ENCODE peak calls at places on chromosomes 3 and 15, in four cellular contexts. U is PC-3, B is Karpas-422, W is mesenchymal stem cell. Q is an unnamed sample.

GRCh38 chr3:160448845-160449659 is 534 bp downstream of the TRIM59 start:
- DNase-seq in U (peak), B (peak), W (peak), Q (no peak)

GRCh38 chr15:67240235-67241131 is 14.0 kb downstream of the AAGAB start:
- DNase-seq in U (peak), B (peak), W (no peak), Q (peak)

GRCh38 chr3:101203411-101203810 is 117.0 kb downstream of the IMPG2 start:
- DNase-seq in U (peak), B (no peak), W (no peak), Q (peak)

GRCh38 chr15:48358681-48359152 is 27.5 kb downstream of the DUT start:
- DNase-seq in U (peak), B (no peak), W (peak), Q (no peak)

GRCh38 chr3:128222771-128223386 is 69.6 kb downstream of the EEFSEC start:
- DNase-seq in U (peak), B (peak), W (no peak), Q (peak)

GRCh38 chr3:124261301-124261700 is 269.4 kb upstream of the ROPN1 start:
- DNase-seq in U (no peak), B (no peak), W (peak), Q (no peak)

GRCh38 chr3:195154793-195155535 is 116.0 kb downstream of the XXYLT1 start:
- DNase-seq in U (peak), B (no peak), W (peak), Q (peak)

GRCh38 chr3:35678552-35679220 is 39.4 kb downstream of the ARPP21 start:
- DNase-seq in U (no peak), B (no peak), W (no peak), Q (no peak)

GRCh38 chr3:104947946-104948345 is 418.8 kb upstream of the ALCAM start:
- DNase-seq in U (no peak), B (no peak), W (no peak), Q (no peak)

GRCh38 chr3:77456881-77457280 is 417.0 kb downstream of the ROBO2 start:
- DNase-seq in U (no peak), B (no peak), W (no peak), Q (no peak)

GRCh38 chr3:196537319-196537984 is 22.3 kb upstream of the SMCO1 start:
- DNase-seq in U (peak), B (peak), W (no peak), Q (peak)

GRCh38 chr3:191303596-191303995 is 25.6 kb upstream of the CCDC50 start:
- DNase-seq in U (no peak), B (no peak), W (peak), Q (peak)

GRCh38 chr3:63706321-63707085 is 54.0 kb downstream of the SNTN start:
- DNase-seq in U (no peak), B (no peak), W (no peak), Q (peak)

GRCh38 chr3:149872589-149872988 is 59.6 kb downstream of the RNF13 start:
- DNase-seq in U (no peak), B (no peak), W (no peak), Q (no peak)

GRCh38 chr15:63043391-63044076 is 987 bp downstream of the TPM1 start:
- DNase-seq in U (no peak), B (no peak), W (peak), Q (peak)

GRCh38 chr3:155548194-155548593 is 196.7 kb downstream of the PLCH1 start:
- DNase-seq in U (peak), B (no peak), W (peak), Q (peak)

GRCh38 chr3:37779289-37780152 is 82.2 kb upstream of the CTDSPL start:
- DNase-seq in U (peak), B (peak), W (peak), Q (peak)

GRCh38 chr3:138842483-138843188 is 7.9 kb upstream of the PIK3CB start:
- DNase-seq in U (no peak), B (peak), W (no peak), Q (no peak)

GRCh38 chr15:75347222-75348033 is 589 bp downstream of the NEIL1 start:
- DNase-seq in U (peak), B (peak), W (peak), Q (no peak)

GRCh38 chr15:84826369-84826823 is 9.2 kb downstream of the ALPK3 start:
- DNase-seq in U (peak), B (peak), W (no peak), Q (peak)

GRCh38 chr3:13539285-13539625 is 9.7 kb upstream of the FBLN2 start:
- DNase-seq in U (peak), B (no peak), W (peak), Q (peak)

GRCh38 chr3:31125413-31126020 is 231.1 kb upstream of the GADL1 start:
- DNase-seq in U (no peak), B (no peak), W (no peak), Q (no peak)

GRCh38 chr15:29100486-29101000 is 169.1 kb downstream of the NSMCE3 start:
- DNase-seq in U (no peak), B (no peak), W (no peak), Q (no peak)

GRCh38 chr3:195543642-195544536 is 764 bp upstream of the PPP1R2 start:
- DNase-seq in U (no peak), B (no peak), W (no peak), Q (no peak)

GRCh38 chr15:35522061-35522460 is 23.9 kb downstream of the DPH6 start:
- DNase-seq in U (peak), B (no peak), W (peak), Q (no peak)

GRCh38 chr3:179658584-179658983 is 5.7 kb downstream of the USP13 start:
- DNase-seq in U (no peak), B (no peak), W (no peak), Q (no peak)

GRCh38 chr15:38547255-38547997 is 17.2 kb downstream of the RASGRP1 start:
- DNase-seq in U (no peak), B (no peak), W (no peak), Q (no peak)

GRCh38 chr15:64754663-64755426 is 20.5 kb downstream of the RBPMS2 start:
- DNase-seq in U (no peak), B (peak), W (no peak), Q (no peak)

GRCh38 chr15:90174140-90174891 is 26.8 kb upstream of the SEMA4B start:
- DNase-seq in U (no peak), B (no peak), W (peak), Q (peak)

GRCh38 chr3:38168151-38168987 is 3.0 kb downstream of the OXSR1 start:
- DNase-seq in U (peak), B (no peak), W (peak), Q (peak)

GRCh38 chr3:99918720-99919119 is 101.1 kb downstream of the CMSS1 start:
- DNase-seq in U (no peak), B (no peak), W (no peak), Q (no peak)

GRCh38 chr3:72258366-72258765 is 473.4 kb upstream of the PROK2 start:
- DNase-seq in U (no peak), B (no peak), W (no peak), Q (no peak)

GRCh38 chr3:156017636-156018035 is 102.7 kb upstream of the KCNAB1 start:
- DNase-seq in U (no peak), B (no peak), W (no peak), Q (no peak)

GRCh38 chr15:48253186-48253585 is 47.1 kb downstream of the SLC12A1 start:
- DNase-seq in U (no peak), B (no peak), W (no peak), Q (no peak)

GRCh38 chr3:150110097-150110496 is 139.4 kb upstream of the PFN2 start:
- DNase-seq in U (peak), B (no peak), W (no peak), Q (no peak)

GRCh38 chr3:14849831-14850230 is 31.1 kb downstream of the FGD5 start:
- DNase-seq in U (no peak), B (no peak), W (no peak), Q (no peak)
- H3K4me2 ChIP-seq in U (no peak), B (no peak), W (no peak), Q (no peak)

GRCh38 chr3:71129611-71130515 is 453.7 kb downstream of the FOXP1 start:
- DNase-seq in U (peak), B (peak), W (peak), Q (peak)

GRCh38 chr3:71128951-71129350 is 454.6 kb downstream of the FOXP1 start:
- DNase-seq in U (no peak), B (no peak), W (peak), Q (no peak)

GRCh38 chr3:71127052-71127451 is 456.5 kb downstream of the FOXP1 start:
- DNase-seq in U (no peak), B (no peak), W (no peak), Q (no peak)

GRCh38 chr3:71125729-71126128 is 457.8 kb downstream of the FOXP1 start:
- DNase-seq in U (no peak), B (peak), W (no peak), Q (no peak)

DNA sequence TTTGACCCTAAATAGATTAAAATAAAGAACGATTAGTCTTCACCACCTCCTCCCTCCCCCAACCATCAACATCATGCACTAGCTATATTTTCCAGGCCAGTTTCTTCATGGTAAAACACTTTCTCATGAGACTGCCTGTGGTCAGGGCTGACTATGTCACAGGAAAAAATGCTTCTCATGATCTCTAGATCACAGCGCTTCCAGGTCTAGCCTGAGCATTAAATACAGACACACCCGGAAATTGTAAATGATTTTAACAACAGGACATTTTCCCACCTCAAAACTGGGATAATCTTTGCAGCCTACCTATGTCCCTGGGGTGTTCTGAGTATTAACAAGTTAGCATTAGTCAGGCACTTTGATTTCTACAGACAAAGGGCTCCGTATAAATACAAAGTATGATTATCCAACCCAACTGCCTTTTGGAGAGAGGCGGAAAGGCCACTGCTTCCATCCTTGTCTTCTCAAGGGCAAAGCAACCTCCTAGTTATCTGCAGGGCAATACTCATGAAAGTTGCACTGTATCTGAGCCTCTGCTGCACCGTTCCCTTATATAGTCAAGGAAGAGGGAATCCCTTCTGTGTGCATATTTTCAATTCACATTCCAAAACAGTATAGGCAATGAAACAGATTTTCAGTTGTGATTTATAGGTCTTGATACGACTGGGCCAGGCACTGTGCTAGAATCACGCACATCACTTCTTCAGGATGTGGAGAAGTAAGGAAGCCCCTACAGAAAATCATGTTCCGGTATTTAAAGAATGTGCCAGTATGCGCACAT is 455.9 kb downstream of the FOXP1 start:
- DNase-seq in U (no peak), B (no peak), W (peak), Q (peak)
- H3K27ac ChIP-seq in U (no peak), B (peak), W (peak), Q (no peak)

GRCh38 chr3:125593991-125594574 is 1.2 kb downstream of the OSBPL11 start:
- DNase-seq in U (peak), B (peak), W (peak), Q (no peak)

GRCh38 chr3:125591116-125591755 is 4.1 kb downstream of the OSBPL11 start:
- DNase-seq in U (no peak), B (no peak), W (no peak), Q (no peak)

GRCh38 chr3:125585595-125586223 is 9.6 kb downstream of the OSBPL11 start:
- DNase-seq in U (peak), B (peak), W (peak), Q (peak)

GRCh38 chr3:125587039-125587664 is 8.1 kb downstream of the OSBPL11 start:
- DNase-seq in U (peak), B (no peak), W (peak), Q (no peak)

GRCh38 chr3:125589743-125590142 is 5.6 kb downstream of the OSBPL11 start:
- DNase-seq in U (no peak), B (peak), W (no peak), Q (no peak)
- H3K9ac ChIP-seq in U (no peak), B (peak), W (no peak), Q (no peak)

GRCh38 chr3:41660510-41660909 is 301.4 kb downstream of the ULK4 start:
- DNase-seq in U (no peak), B (no peak), W (no peak), Q (no peak)
- H3K4me2 ChIP-seq in U (no peak), B (no peak), W (no peak), Q (no peak)

GRCh38 chr3:52471371-52472238 is 16.2 kb downstream of the NISCH start:
- DNase-seq in U (peak), B (peak), W (peak), Q (no peak)

GRCh38 chr3:52472239-52472783 is 16.9 kb downstream of the NISCH start:
- DNase-seq in U (no peak), B (no peak), W (no peak), Q (no peak)

GRCh38 chr3:52469001-52469400 is 13.6 kb downstream of the NISCH start:
- DNase-seq in U (no peak), B (no peak), W (no peak), Q (no peak)

GRCh38 chr3:52470920-52471319 is 15.5 kb downstream of the NISCH start:
- DNase-seq in U (no peak), B (no peak), W (no peak), Q (no peak)

DNA sequence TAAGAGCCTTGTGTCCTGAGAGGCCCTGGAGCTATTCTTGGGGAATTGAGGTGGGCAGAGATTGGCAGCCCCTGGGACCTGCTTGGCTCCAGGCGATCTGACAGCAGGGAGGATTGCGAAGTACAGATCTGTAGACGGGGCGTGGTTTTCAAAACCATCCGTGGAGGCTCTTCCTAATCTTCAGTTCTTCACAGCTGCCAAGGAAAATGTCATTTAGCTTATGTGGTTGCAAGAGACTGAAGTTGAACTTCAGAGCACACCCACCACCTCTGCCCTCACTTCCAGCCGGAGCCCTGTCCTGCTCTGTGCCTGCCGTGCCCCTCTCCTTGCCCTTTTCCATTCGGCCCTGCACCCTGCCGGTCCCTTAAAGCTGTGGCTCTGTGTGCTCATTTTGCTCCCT is 12.9 kb downstream of the NISCH start:
- DNase-seq in U (no peak), B (no peak), W (no peak), Q (no peak)
- H3K27ac ChIP-seq in U (no peak), B (no peak), W (no peak), Q (no peak)

DNA sequence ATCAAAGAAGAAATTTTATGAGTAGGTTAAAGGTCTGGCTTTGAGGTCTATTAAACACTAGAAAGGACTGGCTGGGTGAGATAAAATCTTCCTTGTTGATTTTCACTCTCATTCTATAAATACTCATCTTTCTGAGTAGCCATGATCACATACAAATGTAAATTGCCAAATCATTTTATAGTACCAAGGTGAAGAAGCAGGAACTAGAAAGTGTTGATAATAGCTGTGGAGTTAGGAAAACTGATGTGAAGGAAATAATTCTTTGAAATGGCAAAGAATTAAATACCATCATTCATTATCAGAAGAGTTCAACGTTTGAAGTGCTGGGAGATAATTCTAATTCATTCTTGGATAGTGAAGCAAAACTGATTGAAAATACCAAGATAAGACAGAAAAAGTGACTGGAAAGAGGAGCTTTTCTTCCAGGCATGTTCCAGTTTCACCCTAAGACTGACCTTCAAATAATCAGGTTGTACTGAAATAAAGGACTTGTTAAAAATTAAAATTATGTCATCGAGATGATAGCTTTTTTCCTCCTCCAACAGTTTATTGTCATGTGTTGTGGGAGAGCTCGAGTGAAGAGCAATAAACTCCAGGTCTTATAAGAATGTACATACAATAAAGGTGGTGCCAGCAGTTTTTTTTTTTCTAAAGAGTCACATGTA is 17.4 kb downstream of the THBS1 start:
- DNase-seq in U (peak), B (no peak), W (peak), Q (peak)
- H3K9ac ChIP-seq in U (no peak), B (no peak), W (peak), Q (no peak)

GRCh38 chr3:16838561-16838960 is 46.2 kb upstream of the PLCL2 start:
- DNase-seq in U (no peak), B (no peak), W (no peak), Q (no peak)
- H3K4me2 ChIP-seq in U (no peak), B (no peak), W (no peak), Q (no peak)

GRCh38 chr3:140572334-140572733 is 105.5 kb upstream of the TRIM42 start:
- DNase-seq in U (no peak), B (no peak), W (no peak), Q (no peak)

GRCh38 chr3:140568842-140569520 is 108.9 kb upstream of the TRIM42 start:
- DNase-seq in U (no peak), B (no peak), W (no peak), Q (no peak)

GRCh38 chr3:140573011-140573410 is 104.9 kb upstream of the TRIM42 start:
- DNase-seq in U (no peak), B (no peak), W (no peak), Q (no peak)

GRCh38 chr3:140570602-140571001 is 107.3 kb upstream of the TRIM42 start:
- DNase-seq in U (no peak), B (peak), W (no peak), Q (no peak)

GRCh38 chr3:140571836-140572235 is 106.0 kb upstream of the TRIM42 start:
- DNase-seq in U (no peak), B (no peak), W (no peak), Q (no peak)
- H3K27ac ChIP-seq in U (no peak), B (no peak), W (no peak), Q (no peak)

Q was measured in mammary epithelial cell.